ENCODE peak calls at places on chromosomes 1 and 21, in seven cellular contexts. One of them, this sample, is unnamed.

GRCh38 chr1:1183221-1183747 is 9.6 kb downstream of the TTLL10 start:
- DNase-seq in suprapubic skin: no peak
- DNase-seq in heart left ventricle: peak
- DNase-seq in NB4: no peak
- DNase-seq in gastrocnemius medialis: no peak
- DNase-seq in lower leg skin: no peak
- DNase-seq in ovary: no peak
- DNase-seq in this sample: no peak

GRCh38 chr1:223831755-223832636 is 13.8 kb downstream of the TP53BP2 start:
- DNase-seq in lower leg skin: no peak
- DNase-seq in ovary: no peak
- DNase-seq in gastrocnemius medialis: no peak
- DNase-seq in heart left ventricle: no peak
- DNase-seq in suprapubic skin: no peak
- DNase-seq in NB4: peak
- DNase-seq in this sample: no peak

GRCh38 chr21:14942801-14943490 is 121.9 kb downstream of the NRIP1 start:
- DNase-seq in heart left ventricle: no peak
- DNase-seq in ovary: no peak
- DNase-seq in lower leg skin: no peak
- DNase-seq in gastrocnemius medialis: no peak
- DNase-seq in suprapubic skin: no peak
- DNase-seq in NB4: no peak
- DNase-seq in this sample: no peak

GRCh38 chr1:230086152-230086551 is 19.1 kb downstream of the GALNT2 start:
- DNase-seq in lower leg skin: no peak
- DNase-seq in suprapubic skin: no peak
- DNase-seq in ovary: no peak
- DNase-seq in gastrocnemius medialis: no peak
- DNase-seq in heart left ventricle: no peak
- DNase-seq in NB4: no peak
- DNase-seq in this sample: no peak

GRCh38 chr1:10020668-10021067 is 12.1 kb upstream of the UBE4B start:
- DNase-seq in lower leg skin: no peak
- DNase-seq in suprapubic skin: no peak
- DNase-seq in gastrocnemius medialis: no peak
- DNase-seq in heart left ventricle: no peak
- DNase-seq in NB4: no peak
- DNase-seq in ovary: no peak
- DNase-seq in this sample: no peak

GRCh38 chr1:64136296-64136695 is 67.1 kb upstream of the UBE2U start:
- DNase-seq in ovary: no peak
- DNase-seq in lower leg skin: no peak
- DNase-seq in gastrocnemius medialis: no peak
- DNase-seq in NB4: no peak
- DNase-seq in heart left ventricle: no peak
- DNase-seq in suprapubic skin: no peak
- DNase-seq in this sample: no peak

GRCh38 chr1:147579532-147580199 is 38.4 kb downstream of the BCL9 start:
- DNase-seq in lower leg skin: no peak
- DNase-seq in suprapubic skin: no peak
- DNase-seq in gastrocnemius medialis: no peak
- DNase-seq in ovary: no peak
- DNase-seq in heart left ventricle: no peak
- DNase-seq in NB4: no peak
- DNase-seq in this sample: no peak

GRCh38 chr1:21626921-21627339 is 42.2 kb downstream of the RAP1GAP start:
- DNase-seq in suprapubic skin: no peak
- DNase-seq in gastrocnemius medialis: no peak
- DNase-seq in NB4: peak
- DNase-seq in ovary: no peak
- DNase-seq in heart left ventricle: no peak
- DNase-seq in lower leg skin: no peak
- DNase-seq in this sample: peak

GRCh38 chr1:245488346-245489110 is 333.7 kb downstream of the KIF26B start:
- DNase-seq in suprapubic skin: no peak
- DNase-seq in gastrocnemius medialis: no peak
- DNase-seq in heart left ventricle: no peak
- DNase-seq in ovary: no peak
- DNase-seq in NB4: no peak
- DNase-seq in lower leg skin: no peak
- DNase-seq in this sample: no peak

GRCh38 chr1:33298623-33299277 is 22.1 kb downstream of the A3GALT2 start:
- DNase-seq in heart left ventricle: peak
- DNase-seq in lower leg skin: peak
- DNase-seq in gastrocnemius medialis: peak
- DNase-seq in NB4: peak
- DNase-seq in suprapubic skin: no peak
- DNase-seq in ovary: peak
- DNase-seq in this sample: peak

GRCh38 chr1:209772116-209772515 is 12.2 kb downstream of the C1orf74 start:
- DNase-seq in suprapubic skin: no peak
- DNase-seq in lower leg skin: no peak
- DNase-seq in ovary: no peak
- DNase-seq in gastrocnemius medialis: no peak
- DNase-seq in heart left ventricle: no peak
- DNase-seq in NB4: no peak
- DNase-seq in this sample: no peak

GRCh38 chr1:177854951-177855350 is 114.9 kb downstream of the SEC16B start:
- DNase-seq in ovary: no peak
- DNase-seq in gastrocnemius medialis: no peak
- DNase-seq in NB4: no peak
- DNase-seq in suprapubic skin: no peak
- DNase-seq in lower leg skin: no peak
- DNase-seq in heart left ventricle: no peak
- DNase-seq in this sample: no peak

GRCh38 chr1:226149806-226150205 is 36.7 kb downstream of the ACBD3 start:
- DNase-seq in ovary: no peak
- DNase-seq in gastrocnemius medialis: no peak
- DNase-seq in lower leg skin: no peak
- DNase-seq in NB4: peak
- DNase-seq in suprapubic skin: no peak
- DNase-seq in heart left ventricle: no peak
- DNase-seq in this sample: no peak

GRCh38 chr1:115978292-115978941 is 2.1 kb downstream of the SLC22A15 start:
- DNase-seq in NB4: peak
- DNase-seq in heart left ventricle: no peak
- DNase-seq in suprapubic skin: no peak
- DNase-seq in lower leg skin: no peak
- DNase-seq in gastrocnemius medialis: no peak
- DNase-seq in ovary: no peak
- DNase-seq in this sample: no peak

GRCh38 chr1:238681021-238681420 is 705.3 kb upstream of the CHRM3 start:
- DNase-seq in heart left ventricle: no peak
- DNase-seq in ovary: no peak
- DNase-seq in suprapubic skin: no peak
- DNase-seq in NB4: no peak
- DNase-seq in lower leg skin: no peak
- DNase-seq in gastrocnemius medialis: no peak
- DNase-seq in this sample: no peak

GRCh38 chr1:224565611-224566406 is 50.3 kb upstream of the CNIH3 start:
- DNase-seq in heart left ventricle: no peak
- DNase-seq in NB4: no peak
- DNase-seq in suprapubic skin: no peak
- DNase-seq in lower leg skin: no peak
- DNase-seq in gastrocnemius medialis: no peak
- DNase-seq in ovary: no peak
- DNase-seq in this sample: no peak

GRCh38 chr1:204623365-204623893 is 62.1 kb downstream of the LRRN2 start:
- DNase-seq in heart left ventricle: peak
- DNase-seq in suprapubic skin: no peak
- DNase-seq in ovary: peak
- DNase-seq in NB4: peak
- DNase-seq in gastrocnemius medialis: no peak
- DNase-seq in lower leg skin: no peak
- DNase-seq in this sample: peak

GRCh38 chr1:54949971-54950360 is 30.5 kb upstream of the TMEM61 start:
- DNase-seq in ovary: no peak
- DNase-seq in lower leg skin: no peak
- DNase-seq in gastrocnemius medialis: no peak
- DNase-seq in suprapubic skin: no peak
- DNase-seq in heart left ventricle: no peak
- DNase-seq in NB4: no peak
- DNase-seq in this sample: no peak

GRCh38 chr1:19079541-19079940 is 123.1 kb upstream of the IFFO2 start:
- DNase-seq in NB4: no peak
- DNase-seq in ovary: no peak
- DNase-seq in gastrocnemius medialis: no peak
- DNase-seq in heart left ventricle: no peak
- DNase-seq in lower leg skin: no peak
- DNase-seq in suprapubic skin: no peak
- DNase-seq in this sample: no peak

GRCh38 chr1:19081218-19081893 is 124.9 kb upstream of the IFFO2 start:
- DNase-seq in lower leg skin: peak
- DNase-seq in suprapubic skin: no peak
- DNase-seq in NB4: peak
- DNase-seq in heart left ventricle: peak
- DNase-seq in gastrocnemius medialis: no peak
- DNase-seq in ovary: no peak
- DNase-seq in this sample: no peak

GRCh38 chr1:19078503-19078902 is 122.0 kb upstream of the IFFO2 start:
- DNase-seq in heart left ventricle: no peak
- DNase-seq in lower leg skin: no peak
- DNase-seq in gastrocnemius medialis: no peak
- DNase-seq in suprapubic skin: no peak
- DNase-seq in ovary: no peak
- DNase-seq in NB4: no peak
- DNase-seq in this sample: no peak

GRCh38 chr1:19080715-19081114 is 124.2 kb upstream of the IFFO2 start:
- DNase-seq in lower leg skin: no peak
- DNase-seq in heart left ventricle: no peak
- DNase-seq in suprapubic skin: no peak
- DNase-seq in NB4: no peak
- DNase-seq in ovary: no peak
- DNase-seq in gastrocnemius medialis: no peak
- DNase-seq in this sample: no peak

DNA sequence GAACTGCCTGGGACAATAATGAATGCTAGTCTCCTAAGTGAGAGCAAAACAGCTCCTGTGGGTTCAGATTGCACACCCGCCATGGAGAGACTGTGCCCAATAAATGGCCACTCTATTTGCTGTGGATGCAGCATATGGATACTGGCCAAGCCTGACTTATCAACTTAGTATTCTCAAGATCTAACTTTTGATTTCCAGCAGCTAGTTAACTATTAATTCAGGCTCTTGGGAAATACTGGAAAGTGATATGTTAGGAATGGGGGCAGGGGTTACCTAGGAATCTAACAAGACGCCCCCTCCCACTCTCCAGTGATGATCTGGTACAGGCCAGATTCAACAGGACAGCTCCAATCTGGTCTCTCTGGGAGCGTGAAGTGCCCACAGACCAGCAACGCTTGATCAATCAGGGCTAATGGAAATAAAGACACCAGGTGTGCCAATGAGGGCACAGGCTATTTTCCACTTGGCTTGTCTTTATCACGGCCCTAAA is 123.6 kb upstream of the IFFO2 start:
- DNase-seq in suprapubic skin: no peak
- DNase-seq in heart left ventricle: no peak
- DNase-seq in NB4: no peak
- DNase-seq in ovary: no peak
- DNase-seq in gastrocnemius medialis: no peak
- DNase-seq in lower leg skin: no peak
- DNase-seq in this sample: no peak
- TF ChIP-seq POLR2A in suprapubic skin: no peak
- TF ChIP-seq POLR2A in heart left ventricle: no peak
- TF ChIP-seq POLR2A in NB4: no peak
- TF ChIP-seq POLR2A in ovary: no peak
- TF ChIP-seq POLR2A in gastrocnemius medialis: no peak
- TF ChIP-seq POLR2A in lower leg skin: no peak
- TF ChIP-seq POLR2A in this sample: no peak

DNA sequence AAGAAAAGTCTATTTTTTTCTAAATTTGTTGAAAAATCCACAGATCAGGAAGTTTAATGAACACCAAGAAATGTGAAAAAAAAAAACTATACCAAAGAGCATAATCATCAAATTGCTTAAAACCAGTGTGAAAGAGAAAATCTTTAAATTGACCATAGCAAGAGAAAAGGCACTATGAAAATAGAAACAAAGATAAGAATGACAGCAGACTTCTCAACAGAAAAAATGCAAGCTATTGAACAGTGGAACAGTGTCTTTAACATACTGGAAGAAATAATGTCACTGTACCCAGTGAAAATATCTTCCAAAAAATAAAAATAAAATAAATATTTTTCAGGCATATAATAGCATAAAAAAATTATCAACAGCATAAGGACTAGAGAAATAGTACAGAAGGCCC is 243.0 kb upstream of the GJB5 start:
- DNase-seq in gastrocnemius medialis: no peak
- DNase-seq in NB4: no peak
- DNase-seq in ovary: no peak
- DNase-seq in lower leg skin: no peak
- DNase-seq in suprapubic skin: no peak
- DNase-seq in heart left ventricle: no peak
- DNase-seq in this sample: no peak
- TF ChIP-seq POLR2A in gastrocnemius medialis: no peak
- TF ChIP-seq POLR2A in NB4: no peak
- TF ChIP-seq POLR2A in ovary: no peak
- TF ChIP-seq POLR2A in lower leg skin: no peak
- TF ChIP-seq POLR2A in suprapubic skin: no peak
- TF ChIP-seq POLR2A in heart left ventricle: no peak
- TF ChIP-seq POLR2A in this sample: no peak

GRCh38 chr1:155184835-155185782 is 11.5 kb downstream of the TRIM46 start:
- DNase-seq in ovary: peak
- DNase-seq in suprapubic skin: no peak
- DNase-seq in gastrocnemius medialis: no peak
- DNase-seq in lower leg skin: no peak
- DNase-seq in NB4: peak
- DNase-seq in heart left ventricle: peak
- DNase-seq in this sample: no peak
- TF ChIP-seq POLR2A in ovary: no peak
- TF ChIP-seq POLR2A in suprapubic skin: no peak
- TF ChIP-seq POLR2A in gastrocnemius medialis: no peak
- TF ChIP-seq POLR2A in lower leg skin: no peak
- TF ChIP-seq POLR2A in NB4: no peak
- TF ChIP-seq POLR2A in heart left ventricle: no peak
- TF ChIP-seq POLR2A in this sample: no peak

DNA sequence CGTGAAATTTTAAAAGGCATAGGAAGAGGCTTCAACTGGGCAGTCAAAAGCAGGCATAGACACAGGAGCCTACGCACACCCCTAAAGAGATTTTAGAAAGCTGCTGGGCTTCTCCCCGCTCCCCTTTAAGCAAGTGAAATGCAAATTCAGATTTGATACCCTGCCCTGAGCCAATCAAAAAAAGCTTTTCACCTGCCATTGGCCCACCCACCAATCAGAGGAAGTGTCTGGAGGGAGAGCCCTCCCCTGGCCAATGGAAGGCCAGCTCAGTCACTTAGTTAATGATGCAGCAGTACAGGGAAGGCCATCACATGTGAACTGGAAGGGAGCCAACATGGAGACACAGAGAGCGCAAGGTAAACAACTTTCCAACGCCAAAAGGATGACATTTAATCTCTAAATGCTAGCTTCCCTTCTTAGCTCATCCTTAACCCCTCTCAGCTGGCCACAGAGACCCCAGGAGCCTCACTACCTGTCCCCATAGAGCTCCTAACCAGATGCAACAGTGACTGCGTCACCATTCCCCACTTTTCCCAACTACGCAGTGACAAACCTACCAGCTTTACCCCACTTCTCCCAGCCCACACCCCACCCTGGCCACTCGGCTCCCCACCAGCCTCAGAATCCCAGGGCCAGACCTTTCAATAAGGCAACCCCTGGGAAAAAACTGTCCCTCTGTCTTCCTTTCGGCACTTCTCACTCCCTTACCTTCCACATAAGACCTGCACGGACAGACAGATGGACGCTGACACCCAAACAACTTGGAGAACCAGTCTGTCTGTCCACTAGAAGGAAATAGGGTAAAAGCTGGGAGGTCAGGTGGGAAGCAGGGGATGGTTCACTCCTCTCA is 71.0 kb downstream of the CD46 start:
- DNase-seq in lower leg skin: peak
- DNase-seq in NB4: no peak
- DNase-seq in ovary: peak
- DNase-seq in gastrocnemius medialis: peak
- DNase-seq in heart left ventricle: peak
- DNase-seq in suprapubic skin: peak
- DNase-seq in this sample: peak
- TF ChIP-seq POLR2A in lower leg skin: no peak
- TF ChIP-seq POLR2A in NB4: no peak
- TF ChIP-seq POLR2A in ovary: peak
- TF ChIP-seq POLR2A in gastrocnemius medialis: peak
- TF ChIP-seq POLR2A in heart left ventricle: peak
- TF ChIP-seq POLR2A in suprapubic skin: no peak
- TF ChIP-seq POLR2A in this sample: no peak

This sample was measured in H54.